ENCODE peak calls at places on chromosomes 2 and 18, in ten cellular contexts. G is uterus; K is CD4-positive, alpha-beta T cell; I is activated naive CD4-positive, alpha-beta T cell; F is choroid plexus epithelial cell; Y is HFFc6; W is ACHN; P is M059J; N is activated CD4-positive, alpha-beta T cell treated with anti-CD3 and anti-CD28 coated beads, Interleukin-2, amount 10 ng/mL, durations not matched to agents 7 days and 5 days; S is NCI-H1694 treated with DMSO at 0.1 percent for 48 hours. H is an unnamed sample.

GRCh38 chr2:12884713-12885282 is 168.1 kb downstream of the TRIB2 start:
- DNase-seq in W (no peak), K (no peak), F (peak; percentile 60), Y (peak; percentile 72), G (peak; percentile 50), P (peak; percentile 91), I (no peak), N (no peak), S (no peak), H (no peak)

GRCh38 chr2:108634591-108635160 is 84.6 kb upstream of the RANBP2 start:
- DNase-seq in Y (no peak), P (no peak), I (no peak), K (no peak), F (no peak), G (no peak), N (no peak), W (no peak), S (no peak), H (no peak)

GRCh38 chr2:53969285-53970094 is 1.3 kb downstream of the PSME4 start:
- DNase-seq in S (peak; percentile 13), P (peak; percentile 84), F (peak; percentile 74), Y (peak; percentile 65), K (no peak), I (no peak), G (no peak), N (peak; percentile 15), W (peak; percentile 89), H (no peak)

GRCh38 chr2:5695641-5696350 is 3.6 kb downstream of the SOX11 start:
- DNase-seq in G (no peak), I (no peak), F (peak; percentile 56), K (no peak), W (peak; percentile 72), P (no peak), N (no peak), Y (no peak), S (peak; percentile 58), H (peak; percentile 87)

GRCh38 chr2:3641181-3641580 is 16.8 kb upstream of the ALLC start:
- DNase-seq in W (no peak), G (no peak), F (no peak), Y (no peak), I (no peak), P (no peak), K (no peak), N (no peak), S (no peak), H (no peak)

GRCh38 chr2:101294861-101295260 is 13.6 kb downstream of the RNF149 start:
- DNase-seq in P (no peak), G (no peak), Y (no peak), K (no peak), F (no peak), N (no peak), I (no peak), S (no peak), W (no peak), H (no peak)

GRCh38 chr2:192390401-192390800 is 195.7 kb upstream of the TMEFF2 start:
- DNase-seq in Y (no peak), I (no peak), G (no peak), P (peak; percentile 4), W (peak; percentile 33), F (peak; percentile 1), N (no peak), K (no peak), S (no peak), H (no peak)

GRCh38 chr18:56807883-56808282 is 156.7 kb downstream of the WDR7 start:
- DNase-seq in G (no peak), P (no peak), S (no peak), F (no peak), K (no peak), W (no peak), Y (no peak), I (no peak), N (no peak), H (no peak)

GRCh38 chr18:56257215-56257614 is 381.2 kb downstream of the TXNL1 start:
- DNase-seq in W (no peak), P (peak; percentile 93), G (no peak), K (no peak), Y (peak; percentile 88), N (no peak), S (no peak), F (peak; percentile 78), I (no peak), H (no peak)

GRCh38 chr2:3595409-3595808 is 497 bp downstream of the COLEC11 start:
- DNase-seq in F (no peak), P (no peak), W (no peak), I (no peak), S (no peak), N (no peak), G (no peak), K (no peak), Y (no peak), H (no peak)

GRCh38 chr2:40723194-40723593 is 271.3 kb upstream of the SLC8A1 start:
- DNase-seq in K (no peak), I (no peak), W (no peak), F (no peak), S (no peak), N (no peak), P (no peak), Y (no peak), G (no peak), H (no peak)

GRCh38 chr2:168594778-168595177 is 138.7 kb downstream of the CERS6 start:
- DNase-seq in Y (no peak), N (no peak), W (no peak), K (no peak), S (no peak), I (no peak), F (no peak), P (no peak), G (no peak), H (no peak)

GRCh38 chr2:157233506-157233905 is 24.0 kb upstream of the GALNT5 start:
- DNase-seq in S (no peak), N (no peak), G (no peak), K (no peak), P (peak; percentile 32), W (no peak), Y (peak; percentile 40), F (peak; percentile 54), I (no peak), H (no peak)

GRCh38 chr2:151302879-151303278 is 13.4 kb upstream of the NMI start:
- DNase-seq in G (no peak), S (no peak), N (no peak), F (peak; percentile 72), W (peak; percentile 44), I (no peak), Y (peak; percentile 44), P (peak; percentile 59), K (no peak), H (no peak)

GRCh38 chr2:150023663-150024062 is 436.1 kb upstream of the MMADHC start:
- DNase-seq in N (no peak), S (no peak), K (no peak), I (no peak), F (no peak), G (no peak), P (no peak), W (no peak), Y (no peak), H (no peak)

GRCh38 chr18:79902075-79902474 is 49.4 kb downstream of the SLC66A2 start:
- DNase-seq in Y (no peak), F (no peak), W (no peak), G (no peak), N (no peak), P (no peak), K (no peak), I (no peak), S (no peak), H (no peak)

GRCh38 chr2:181104512-181105121 is 124.2 kb downstream of the UBE2E3 start:
- DNase-seq in N (peak; percentile 45), I (no peak), S (peak; percentile 92), Y (peak; percentile 72), G (no peak), P (peak; percentile 75), W (peak; percentile 73), K (no peak), F (peak; percentile 89), H (peak; percentile 68)

GRCh38 chr18:50806208-50806616 is 13.6 kb downstream of the MRO start:
- DNase-seq in G (no peak), I (no peak), F (peak; percentile 20), S (no peak), W (no peak), N (no peak), K (no peak), P (no peak), Y (no peak), H (no peak)